ENCODE peak calls at places on chromosomes 13 and 19, in ten cellular contexts. One of them, this sample, is unnamed.

GRCh38 chr13:109160357-109160756 is 530.9 kb downstream of the MYO16 start:
- DNase-seq in NCI-H526 treated with DMSO at 0.1 percent for 48 hours: no peak
- DNase-seq in NCI-H2081 treated with DMSO at 0.1 percent for 48 hours: no peak
- DNase-seq in heart right ventricle: no peak
- DNase-seq in endothelial cell of umbilical vein: no peak
- DNase-seq in testis: no peak
- DNase-seq in NCI-H1694 treated with DMSO at 0.1 percent for 48 hours: no peak
- DNase-seq in GDM1: no peak
- DNase-seq in H54: no peak
- DNase-seq in neural crest cell: no peak
- DNase-seq in this sample: no peak

GRCh38 chr19:2714531-2715269 is 6.5 kb downstream of the DIRAS1 start:
- DNase-seq in endothelial cell of umbilical vein: no peak
- DNase-seq in heart right ventricle: no peak
- DNase-seq in GDM1: no peak
- DNase-seq in NCI-H1694 treated with DMSO at 0.1 percent for 48 hours: no peak
- DNase-seq in NCI-H2081 treated with DMSO at 0.1 percent for 48 hours: no peak
- DNase-seq in testis: no peak
- DNase-seq in NCI-H526 treated with DMSO at 0.1 percent for 48 hours: no peak
- DNase-seq in H54: no peak
- DNase-seq in neural crest cell: no peak
- DNase-seq in this sample: no peak

GRCh38 chr13:93549326-93549855 is 322.8 kb downstream of the GPC6 start:
- DNase-seq in endothelial cell of umbilical vein: no peak
- DNase-seq in heart right ventricle: no peak
- DNase-seq in NCI-H2081 treated with DMSO at 0.1 percent for 48 hours: no peak
- DNase-seq in testis: no peak
- DNase-seq in NCI-H1694 treated with DMSO at 0.1 percent for 48 hours: no peak
- DNase-seq in neural crest cell: no peak
- DNase-seq in GDM1: no peak
- DNase-seq in H54: no peak
- DNase-seq in NCI-H526 treated with DMSO at 0.1 percent for 48 hours: no peak
- DNase-seq in this sample: no peak

GRCh38 chr19:31451686-31452325 is 102.6 kb upstream of the TSHZ3 start:
- DNase-seq in neural crest cell: no peak
- DNase-seq in endothelial cell of umbilical vein: no peak
- DNase-seq in NCI-H526 treated with DMSO at 0.1 percent for 48 hours: no peak
- DNase-seq in heart right ventricle: no peak
- DNase-seq in H54: peak
- DNase-seq in testis: no peak
- DNase-seq in GDM1: no peak
- DNase-seq in NCI-H1694 treated with DMSO at 0.1 percent for 48 hours: no peak
- DNase-seq in NCI-H2081 treated with DMSO at 0.1 percent for 48 hours: no peak
- DNase-seq in this sample: no peak

GRCh38 chr13:42211704-42212103 is 60.2 kb upstream of the AKAP11 start:
- DNase-seq in NCI-H526 treated with DMSO at 0.1 percent for 48 hours: no peak
- DNase-seq in GDM1: no peak
- DNase-seq in testis: no peak
- DNase-seq in heart right ventricle: no peak
- DNase-seq in H54: no peak
- DNase-seq in neural crest cell: no peak
- DNase-seq in endothelial cell of umbilical vein: no peak
- DNase-seq in NCI-H2081 treated with DMSO at 0.1 percent for 48 hours: no peak
- DNase-seq in NCI-H1694 treated with DMSO at 0.1 percent for 48 hours: no peak
- DNase-seq in this sample: no peak

GRCh38 chr13:25980255-25980654 is 71.6 kb downstream of the SHISA2 start:
- DNase-seq in heart right ventricle: no peak
- DNase-seq in testis: no peak
- DNase-seq in GDM1: no peak
- DNase-seq in H54: no peak
- DNase-seq in NCI-H1694 treated with DMSO at 0.1 percent for 48 hours: peak
- DNase-seq in NCI-H2081 treated with DMSO at 0.1 percent for 48 hours: no peak
- DNase-seq in NCI-H526 treated with DMSO at 0.1 percent for 48 hours: no peak
- DNase-seq in endothelial cell of umbilical vein: peak
- DNase-seq in neural crest cell: no peak
- DNase-seq in this sample: no peak

GRCh38 chr13:36382030-36382429 is 35.8 kb upstream of the SPART start:
- DNase-seq in heart right ventricle: no peak
- DNase-seq in testis: no peak
- DNase-seq in NCI-H1694 treated with DMSO at 0.1 percent for 48 hours: no peak
- DNase-seq in endothelial cell of umbilical vein: no peak
- DNase-seq in NCI-H526 treated with DMSO at 0.1 percent for 48 hours: no peak
- DNase-seq in neural crest cell: no peak
- DNase-seq in NCI-H2081 treated with DMSO at 0.1 percent for 48 hours: no peak
- DNase-seq in GDM1: no peak
- DNase-seq in H54: no peak
- DNase-seq in this sample: no peak

GRCh38 chr13:48265217-48265815 is 32.3 kb downstream of the ITM2B start:
- DNase-seq in neural crest cell: no peak
- DNase-seq in NCI-H526 treated with DMSO at 0.1 percent for 48 hours: no peak
- DNase-seq in endothelial cell of umbilical vein: no peak
- DNase-seq in testis: no peak
- DNase-seq in NCI-H1694 treated with DMSO at 0.1 percent for 48 hours: no peak
- DNase-seq in H54: no peak
- DNase-seq in heart right ventricle: no peak
- DNase-seq in NCI-H2081 treated with DMSO at 0.1 percent for 48 hours: no peak
- DNase-seq in GDM1: peak
- DNase-seq in this sample: no peak

GRCh38 chr13:30816733-30817132 is 81.4 kb downstream of the ALOX5AP start:
- DNase-seq in GDM1: peak
- DNase-seq in neural crest cell: no peak
- DNase-seq in endothelial cell of umbilical vein: peak
- DNase-seq in H54: no peak
- DNase-seq in NCI-H526 treated with DMSO at 0.1 percent for 48 hours: no peak
- DNase-seq in NCI-H2081 treated with DMSO at 0.1 percent for 48 hours: no peak
- DNase-seq in NCI-H1694 treated with DMSO at 0.1 percent for 48 hours: no peak
- DNase-seq in testis: no peak
- DNase-seq in heart right ventricle: no peak
- DNase-seq in this sample: no peak

GRCh38 chr13:94950303-94950702 is 238.0 kb upstream of the SOX21 start:
- DNase-seq in H54: no peak
- DNase-seq in NCI-H526 treated with DMSO at 0.1 percent for 48 hours: no peak
- DNase-seq in heart right ventricle: no peak
- DNase-seq in NCI-H1694 treated with DMSO at 0.1 percent for 48 hours: no peak
- DNase-seq in neural crest cell: no peak
- DNase-seq in endothelial cell of umbilical vein: no peak
- DNase-seq in NCI-H2081 treated with DMSO at 0.1 percent for 48 hours: no peak
- DNase-seq in GDM1: no peak
- DNase-seq in testis: no peak
- DNase-seq in this sample: no peak

GRCh38 chr13:59809564-59809963 is 354.2 kb downstream of the DIAPH3 start:
- DNase-seq in heart right ventricle: no peak
- DNase-seq in GDM1: no peak
- DNase-seq in NCI-H1694 treated with DMSO at 0.1 percent for 48 hours: no peak
- DNase-seq in NCI-H526 treated with DMSO at 0.1 percent for 48 hours: no peak
- DNase-seq in NCI-H2081 treated with DMSO at 0.1 percent for 48 hours: no peak
- DNase-seq in neural crest cell: no peak
- DNase-seq in H54: no peak
- DNase-seq in testis: no peak
- DNase-seq in endothelial cell of umbilical vein: no peak
- DNase-seq in this sample: no peak

GRCh38 chr19:49106648-49107135 is 7.5 kb upstream of the LIN7B start:
- DNase-seq in heart right ventricle: peak
- DNase-seq in endothelial cell of umbilical vein: peak
- DNase-seq in NCI-H1694 treated with DMSO at 0.1 percent for 48 hours: peak
- DNase-seq in H54: no peak
- DNase-seq in NCI-H526 treated with DMSO at 0.1 percent for 48 hours: peak
- DNase-seq in GDM1: peak
- DNase-seq in testis: peak
- DNase-seq in NCI-H2081 treated with DMSO at 0.1 percent for 48 hours: no peak
- DNase-seq in neural crest cell: peak
- DNase-seq in this sample: no peak

GRCh38 chr19:51786651-51787494 is 8.1 kb upstream of the FPR3 start:
- DNase-seq in NCI-H526 treated with DMSO at 0.1 percent for 48 hours: no peak
- DNase-seq in testis: no peak
- DNase-seq in endothelial cell of umbilical vein: no peak
- DNase-seq in heart right ventricle: no peak
- DNase-seq in NCI-H2081 treated with DMSO at 0.1 percent for 48 hours: no peak
- DNase-seq in H54: no peak
- DNase-seq in NCI-H1694 treated with DMSO at 0.1 percent for 48 hours: no peak
- DNase-seq in neural crest cell: no peak
- DNase-seq in GDM1: no peak
- DNase-seq in this sample: no peak

GRCh38 chr19:16585808-16586476 is 13.7 kb upstream of the SLC35E1 start:
- DNase-seq in endothelial cell of umbilical vein: no peak
- DNase-seq in NCI-H2081 treated with DMSO at 0.1 percent for 48 hours: no peak
- DNase-seq in GDM1: no peak
- DNase-seq in heart right ventricle: no peak
- DNase-seq in testis: no peak
- DNase-seq in H54: no peak
- DNase-seq in NCI-H526 treated with DMSO at 0.1 percent for 48 hours: no peak
- DNase-seq in NCI-H1694 treated with DMSO at 0.1 percent for 48 hours: no peak
- DNase-seq in neural crest cell: no peak
- DNase-seq in this sample: no peak

GRCh38 chr19:55152017-55152416 is 3.0 kb upstream of the TNNT1 start:
- DNase-seq in H54: no peak
- DNase-seq in neural crest cell: no peak
- DNase-seq in NCI-H526 treated with DMSO at 0.1 percent for 48 hours: no peak
- DNase-seq in NCI-H2081 treated with DMSO at 0.1 percent for 48 hours: no peak
- DNase-seq in GDM1: no peak
- DNase-seq in testis: no peak
- DNase-seq in heart right ventricle: no peak
- DNase-seq in endothelial cell of umbilical vein: no peak
- DNase-seq in NCI-H1694 treated with DMSO at 0.1 percent for 48 hours: peak
- DNase-seq in this sample: no peak

GRCh38 chr19:6766357-6767080 is 716 bp downstream of the SH2D3A start:
- DNase-seq in endothelial cell of umbilical vein: no peak
- DNase-seq in testis: no peak
- DNase-seq in NCI-H1694 treated with DMSO at 0.1 percent for 48 hours: no peak
- DNase-seq in NCI-H526 treated with DMSO at 0.1 percent for 48 hours: no peak
- DNase-seq in heart right ventricle: no peak
- DNase-seq in H54: no peak
- DNase-seq in GDM1: no peak
- DNase-seq in neural crest cell: no peak
- DNase-seq in NCI-H2081 treated with DMSO at 0.1 percent for 48 hours: no peak
- DNase-seq in this sample: no peak

GRCh38 chr19:42433503-42434260 is 6.5 kb upstream of the LIPE start:
- DNase-seq in H54: peak
- DNase-seq in NCI-H2081 treated with DMSO at 0.1 percent for 48 hours: no peak
- DNase-seq in NCI-H526 treated with DMSO at 0.1 percent for 48 hours: peak
- DNase-seq in testis: peak
- DNase-seq in neural crest cell: peak
- DNase-seq in heart right ventricle: peak
- DNase-seq in endothelial cell of umbilical vein: peak
- DNase-seq in GDM1: no peak
- DNase-seq in NCI-H1694 treated with DMSO at 0.1 percent for 48 hours: no peak
- DNase-seq in this sample: no peak

GRCh38 chr19:53553865-53554791 is 16.2 kb downstream of the ZNF331 start:
- DNase-seq in heart right ventricle: peak
- DNase-seq in GDM1: peak
- DNase-seq in endothelial cell of umbilical vein: peak
- DNase-seq in H54: peak
- DNase-seq in NCI-H526 treated with DMSO at 0.1 percent for 48 hours: peak
- DNase-seq in neural crest cell: no peak
- DNase-seq in NCI-H2081 treated with DMSO at 0.1 percent for 48 hours: no peak
- DNase-seq in testis: peak
- DNase-seq in NCI-H1694 treated with DMSO at 0.1 percent for 48 hours: no peak
- DNase-seq in this sample: no peak

GRCh38 chr19:13604902-13605586 is 98.8 kb upstream of the CACNA1A start:
- DNase-seq in NCI-H526 treated with DMSO at 0.1 percent for 48 hours: no peak
- DNase-seq in heart right ventricle: no peak
- DNase-seq in H54: no peak
- DNase-seq in NCI-H2081 treated with DMSO at 0.1 percent for 48 hours: no peak
- DNase-seq in NCI-H1694 treated with DMSO at 0.1 percent for 48 hours: no peak
- DNase-seq in GDM1: no peak
- DNase-seq in neural crest cell: no peak
- DNase-seq in testis: no peak
- DNase-seq in endothelial cell of umbilical vein: no peak
- DNase-seq in this sample: no peak

GRCh38 chr13:80463673-80464352 is 122.9 kb upstream of the SPRY2 start:
- DNase-seq in NCI-H526 treated with DMSO at 0.1 percent for 48 hours: no peak
- DNase-seq in H54: no peak
- DNase-seq in testis: no peak
- DNase-seq in NCI-H1694 treated with DMSO at 0.1 percent for 48 hours: no peak
- DNase-seq in GDM1: no peak
- DNase-seq in heart right ventricle: no peak
- DNase-seq in NCI-H2081 treated with DMSO at 0.1 percent for 48 hours: no peak
- DNase-seq in endothelial cell of umbilical vein: peak
- DNase-seq in neural crest cell: no peak
- DNase-seq in this sample: no peak

GRCh38 chr19:46475976-46476375 is 4.6 kb upstream of the PNMA8A start:
- DNase-seq in NCI-H2081 treated with DMSO at 0.1 percent for 48 hours: no peak
- DNase-seq in GDM1: no peak
- DNase-seq in NCI-H1694 treated with DMSO at 0.1 percent for 48 hours: no peak
- DNase-seq in H54: no peak
- DNase-seq in neural crest cell: no peak
- DNase-seq in testis: no peak
- DNase-seq in endothelial cell of umbilical vein: peak
- DNase-seq in heart right ventricle: no peak
- DNase-seq in NCI-H526 treated with DMSO at 0.1 percent for 48 hours: no peak
- DNase-seq in this sample: no peak

GRCh38 chr19:34366670-34367423 is 1.9 kb downstream of the GPI start:
- DNase-seq in neural crest cell: no peak
- DNase-seq in GDM1: no peak
- DNase-seq in H54: no peak
- DNase-seq in NCI-H526 treated with DMSO at 0.1 percent for 48 hours: no peak
- DNase-seq in endothelial cell of umbilical vein: no peak
- DNase-seq in heart right ventricle: no peak
- DNase-seq in NCI-H2081 treated with DMSO at 0.1 percent for 48 hours: no peak
- DNase-seq in testis: peak
- DNase-seq in NCI-H1694 treated with DMSO at 0.1 percent for 48 hours: no peak
- DNase-seq in this sample: no peak

GRCh38 chr19:29491995-29492577 is 33.7 kb upstream of the VSTM2B start:
- DNase-seq in heart right ventricle: no peak
- DNase-seq in NCI-H526 treated with DMSO at 0.1 percent for 48 hours: no peak
- DNase-seq in NCI-H2081 treated with DMSO at 0.1 percent for 48 hours: no peak
- DNase-seq in H54: no peak
- DNase-seq in endothelial cell of umbilical vein: no peak
- DNase-seq in testis: no peak
- DNase-seq in GDM1: no peak
- DNase-seq in NCI-H1694 treated with DMSO at 0.1 percent for 48 hours: no peak
- DNase-seq in neural crest cell: no peak
- DNase-seq in this sample: no peak

GRCh38 chr19:39520541-39521204 is 5.7 kb downstream of the SELENOV start:
- DNase-seq in heart right ventricle: no peak
- DNase-seq in H54: no peak
- DNase-seq in NCI-H526 treated with DMSO at 0.1 percent for 48 hours: no peak
- DNase-seq in GDM1: no peak
- DNase-seq in NCI-H2081 treated with DMSO at 0.1 percent for 48 hours: no peak
- DNase-seq in testis: no peak
- DNase-seq in NCI-H1694 treated with DMSO at 0.1 percent for 48 hours: no peak
- DNase-seq in endothelial cell of umbilical vein: no peak
- DNase-seq in neural crest cell: no peak
- DNase-seq in this sample: no peak

GRCh38 chr13:52158629-52159158 is 703 bp downstream of the NEK3 start:
- DNase-seq in NCI-H2081 treated with DMSO at 0.1 percent for 48 hours: no peak
- DNase-seq in H54: no peak
- DNase-seq in endothelial cell of umbilical vein: peak
- DNase-seq in heart right ventricle: peak
- DNase-seq in testis: peak
- DNase-seq in NCI-H1694 treated with DMSO at 0.1 percent for 48 hours: no peak
- DNase-seq in GDM1: no peak
- DNase-seq in neural crest cell: no peak
- DNase-seq in NCI-H526 treated with DMSO at 0.1 percent for 48 hours: no peak
- DNase-seq in this sample: no peak

GRCh38 chr19:18876865-18877264 is 19.1 kb downstream of the CERS1 start:
- DNase-seq in NCI-H2081 treated with DMSO at 0.1 percent for 48 hours: no peak
- DNase-seq in H54: no peak
- DNase-seq in neural crest cell: no peak
- DNase-seq in NCI-H526 treated with DMSO at 0.1 percent for 48 hours: no peak
- DNase-seq in GDM1: no peak
- DNase-seq in testis: no peak
- DNase-seq in heart right ventricle: no peak
- DNase-seq in endothelial cell of umbilical vein: no peak
- DNase-seq in NCI-H1694 treated with DMSO at 0.1 percent for 48 hours: no peak
- DNase-seq in this sample: no peak

GRCh38 chr13:76350399-76350798 is 535.8 kb downstream of the KCTD12 start:
- DNase-seq in endothelial cell of umbilical vein: no peak
- DNase-seq in NCI-H2081 treated with DMSO at 0.1 percent for 48 hours: no peak
- DNase-seq in testis: no peak
- DNase-seq in neural crest cell: no peak
- DNase-seq in GDM1: no peak
- DNase-seq in NCI-H526 treated with DMSO at 0.1 percent for 48 hours: no peak
- DNase-seq in NCI-H1694 treated with DMSO at 0.1 percent for 48 hours: no peak
- DNase-seq in H54: no peak
- DNase-seq in heart right ventricle: no peak
- DNase-seq in this sample: no peak

GRCh38 chr13:20127563-20128458 is 33.0 kb downstream of the GJA3 start:
- DNase-seq in neural crest cell: peak
- DNase-seq in H54: no peak
- DNase-seq in NCI-H526 treated with DMSO at 0.1 percent for 48 hours: peak
- DNase-seq in endothelial cell of umbilical vein: peak
- DNase-seq in testis: peak
- DNase-seq in GDM1: peak
- DNase-seq in NCI-H1694 treated with DMSO at 0.1 percent for 48 hours: no peak
- DNase-seq in NCI-H2081 treated with DMSO at 0.1 percent for 48 hours: no peak
- DNase-seq in heart right ventricle: peak
- DNase-seq in this sample: no peak

This sample was measured in NCI-H1417 treated with DMSO at 0.1 percent for 48 hours.